ENCODE peak calls at places on chromosomes 5 and 9, in nine cellular contexts. L is tibial artery; X is body of pancreas; R is RWPE1; G is hepatocyte; Y is GM23338; T is CD4-positive, alpha-beta T cell; M is sigmoid colon; F is SJSA1. N is an unnamed sample.

GRCh38 chr9:93896093-93896492 is 59.1 kb downstream of the BARX1 start:
- DNase-seq in T (no peak), Y (no peak), M (peak; percentile 56), L (peak; percentile 35), R (no peak), X (peak; percentile 6), F (peak; percentile 21), G (no peak), N (no peak)

GRCh38 chr5:36610629-36611028 is 4.2 kb downstream of the SLC1A3 start:
- DNase-seq in R (no peak), X (no peak), L (peak; percentile 68), G (no peak), F (no peak), Y (no peak), M (no peak), T (no peak), N (no peak)

GRCh38 chr5:89582768-89583339 is 699.9 kb upstream of the MEF2C start:
- DNase-seq in M (no peak), T (no peak), L (no peak), Y (no peak), R (peak; percentile 19), G (no peak), X (no peak), F (no peak), N (no peak)

GRCh38 chr9:128102196-128102595 is 25.3 kb downstream of the PTGES2 start:
- DNase-seq in M (no peak), T (no peak), F (no peak), Y (no peak), X (no peak), L (no peak), G (no peak), R (no peak), N (no peak)

GRCh38 chr5:139600336-139600949 is 39.3 kb downstream of the UBE2D2 start:
- DNase-seq in L (no peak), M (no peak), F (no peak), T (no peak), Y (no peak), X (no peak), R (peak; percentile 77), G (no peak), N (no peak)

GRCh38 chr5:58972301-58972700 is 389.4 kb downstream of the RAB3C start:
- DNase-seq in F (no peak), L (no peak), X (no peak), R (no peak), M (no peak), T (no peak), G (no peak), Y (no peak), N (no peak)

GRCh38 chr5:181160144-181160754 is 12.9 kb downstream of the OR2V2 start:
- DNase-seq in T (peak; percentile 41), X (no peak), G (peak; percentile 28), F (no peak), M (peak; percentile 83), R (peak; percentile 77), L (no peak), Y (peak; percentile 91), N (no peak)

GRCh38 chr5:113336975-113337374 is 97.8 kb downstream of the TSSK1B start:
- DNase-seq in L (no peak), G (peak; percentile 56), Y (peak; percentile 77), R (peak; percentile 55), T (no peak), X (no peak), F (peak; percentile 91), M (no peak), N (no peak)

GRCh38 chr5:154449786-154450185 is 4.0 kb downstream of the SAP30L start:
- DNase-seq in F (no peak), R (no peak), T (no peak), G (no peak), M (no peak), L (no peak), Y (no peak), X (no peak), N (no peak)

GRCh38 chr9:108486791-108487190 is 369.0 kb downstream of the ACTL7B start:
- DNase-seq in T (no peak), G (no peak), X (no peak), L (no peak), F (no peak), R (no peak), Y (no peak), M (no peak), N (no peak)

GRCh38 chr9:91211919-91212318 is 149.8 kb downstream of the AUH start:
- DNase-seq in X (no peak), F (no peak), M (no peak), Y (no peak), R (no peak), L (no peak), T (no peak), G (no peak), N (no peak)

GRCh38 chr9:14438232-14438966 is 124.5 kb upstream of the NFIB start:
- DNase-seq in G (peak; percentile 25), F (no peak), R (no peak), L (no peak), T (no peak), X (no peak), M (no peak), Y (no peak), N (no peak)

GRCh38 chr9:116154334-116154975 is 864 bp downstream of the PAPPA start:
- DNase-seq in G (peak; percentile 59), X (no peak), T (no peak), L (no peak), R (peak; percentile 26), F (no peak), Y (peak; percentile 61), M (peak; percentile 64), N (no peak)

GRCh38 chr5:53276825-53277224 is 167.3 kb upstream of the MOCS2 start:
- DNase-seq in M (no peak), T (no peak), F (no peak), G (no peak), X (no peak), R (no peak), L (no peak), Y (no peak), N (no peak)

GRCh38 chr5:28275931-28276330 is 1237.5 kb upstream of the CDH9 start:
- DNase-seq in T (no peak), X (no peak), L (no peak), Y (peak; percentile 21), G (no peak), R (no peak), M (no peak), F (no peak), N (no peak)

GRCh38 chr9:6355728-6356127 is 27.6 kb downstream of the TPD52L3 start:
- DNase-seq in T (no peak), M (no peak), Y (no peak), L (no peak), X (no peak), R (peak; percentile 9), F (no peak), G (peak; percentile 23), N (no peak)

GRCh38 chr5:132387649-132388117 is 18.2 kb downstream of the SLC22A5 start:
- DNase-seq in Y (no peak), L (peak; percentile 86), F (peak; percentile 95), R (peak; percentile 98), T (no peak), M (peak; percentile 91), X (peak; percentile 41), G (peak; percentile 92), N (no peak)

GRCh38 chr5:55151923-55152842 is 7.8 kb upstream of the GPX8 start:
- DNase-seq in T (no peak), Y (no peak), G (no peak), X (no peak), F (no peak), R (peak; percentile 87), L (no peak), M (no peak), N (no peak)

GRCh38 chr5:181129601-181130000 is 1.4 kb downstream of the OR2V1 start:
- DNase-seq in F (no peak), R (no peak), Y (no peak), T (no peak), G (no peak), L (peak; percentile 35), M (peak; percentile 13), X (no peak), N (no peak)

GRCh38 chr5:56075361-56075760 is 80.6 kb upstream of the IL6ST start:
- DNase-seq in R (no peak), Y (no peak), L (peak; percentile 85), M (peak; percentile 90), F (no peak), X (no peak), T (no peak), G (peak; percentile 58), N (no peak)

DNA sequence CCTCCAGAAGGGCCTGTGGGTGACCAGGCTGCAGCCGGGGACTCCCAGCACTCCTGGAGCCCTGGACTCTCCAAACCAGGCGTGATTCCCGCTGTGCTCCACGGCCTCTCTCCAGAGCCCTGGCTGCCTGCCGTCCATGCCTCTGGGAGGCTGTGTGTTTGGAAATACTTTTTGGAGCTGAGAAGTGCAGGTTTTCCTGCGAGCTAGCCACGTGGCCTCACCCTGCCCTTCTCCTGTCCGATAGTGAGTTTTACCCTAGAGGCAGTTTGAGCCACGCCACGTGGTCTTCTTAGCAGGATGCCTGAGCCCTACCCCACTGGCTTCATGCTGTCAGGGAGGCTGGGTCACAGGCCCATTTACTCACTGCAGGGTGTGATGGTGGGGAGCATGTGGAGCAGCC is 71.3 kb downstream of the COL5A1 start:
- DNase-seq in F (no peak), R (no peak), X (no peak), M (peak; percentile 90), L (no peak), T (no peak), Y (no peak), G (no peak), N (no peak)
- H3K27ac ChIP-seq in F (no peak overlapping the region), R (peak overlapping the region; percentile 36), X (no peak overlapping the region), M (peak overlapping the region; percentile 98), L (no peak overlapping the region), T (peak overlapping the region; percentile 78), Y (no peak overlapping the region), G (no peak overlapping the region), N (no peak overlapping the region)

DNA sequence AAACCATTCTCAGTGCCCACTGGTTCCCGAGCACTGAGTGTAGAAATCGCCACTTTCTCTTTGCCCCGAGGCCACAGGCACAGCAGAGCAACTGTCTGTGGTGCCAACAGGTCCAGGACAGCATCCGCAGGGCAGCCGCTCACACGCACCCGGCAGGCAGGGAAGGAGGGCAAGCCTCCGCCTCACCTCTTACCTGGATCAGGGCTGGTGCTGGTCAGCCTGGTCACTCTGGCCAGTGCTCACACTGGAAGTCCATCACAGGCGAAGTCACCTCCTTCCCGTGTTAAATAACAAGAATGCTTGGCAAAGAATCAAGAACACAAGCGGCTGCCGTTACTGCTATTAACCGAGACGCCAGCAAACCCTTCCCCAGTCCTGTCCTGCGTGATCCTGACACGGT is 13.7 kb downstream of the DIPK1B start:
- DNase-seq in F (no peak), M (no peak), G (no peak), R (no peak), Y (no peak), T (no peak), L (no peak), X (no peak), N (no peak)
- H3K27ac ChIP-seq in F (no peak overlapping the region), M (peak overlapping the region; percentile 85), G (peak overlapping the region; percentile 73), R (peak overlapping the region; percentile 93), Y (peak overlapping the region; percentile 32), T (no peak overlapping the region), L (no peak overlapping the region), X (no peak overlapping the region), N (no peak overlapping the region)

GRCh38 chr5:140672455-140673186 is 755 bp downstream of the DND1 start:
- DNase-seq in R (no peak), G (peak; percentile 40), F (no peak), L (no peak), X (peak; percentile 22), M (no peak), Y (peak; percentile 76), T (no peak), N (no peak)
- H3K27ac ChIP-seq in R (no peak overlapping the region), G (no peak overlapping the region), F (no peak overlapping the region), L (no peak overlapping the region), X (no peak overlapping the region), M (no peak overlapping the region), Y (no peak overlapping the region), T (no peak overlapping the region), N (no peak overlapping the region)

GRCh38 chr5:42620579-42621216 is 135.9 kb upstream of the CCDC152 start:
- DNase-seq in R (peak; percentile 26), X (no peak), M (no peak), F (no peak), T (no peak), G (no peak), Y (no peak), L (no peak), N (no peak)
- H3K27ac ChIP-seq in R (no peak overlapping the region), X (no peak overlapping the region), M (peak overlapping the region; percentile 44), F (no peak overlapping the region), T (no peak overlapping the region), G (no peak overlapping the region), Y (no peak overlapping the region), L (no peak overlapping the region), N (no peak overlapping the region)